ENCODE peak calls at places on chromosomes 6 and 20, in seven cellular contexts. E is ovary, O is HCT116, D is tibial nerve, U is right atrium auricular region, Q is PC-3, H is right cardiac atrium. P is an unnamed sample.

GRCh38 chr20:4555188-4555893 is 166.4 kb upstream of the PRND start:
- DNase-seq in E (no peak), O (peak; percentile 37), D (no peak), U (no peak), Q (peak; percentile 86), H (no peak), P (no peak)

GRCh38 chr6:32716396-32716795 is 24.8 kb upstream of the HLA-DQA2 start:
- DNase-seq in E (no peak), O (no peak), D (no peak), U (no peak), Q (no peak), H (no peak), P (no peak)

GRCh38 chr6:129767776-129768490 is 58.0 kb upstream of the ARHGAP18 start:
- DNase-seq in E (no peak), O (no peak), D (no peak), U (no peak), Q (no peak), H (no peak), P (no peak)

GRCh38 chr6:111918825-111919224 is 45.6 kb upstream of the FYN start:
- DNase-seq in E (no peak), O (no peak), D (no peak), U (no peak), Q (no peak), H (no peak), P (peak; percentile 25)

GRCh38 chr20:45735988-45736387 is 13.8 kb downstream of the SPINT4 start:
- DNase-seq in E (no peak), O (no peak), D (no peak), U (no peak), Q (no peak), H (no peak), P (no peak)

GRCh38 chr20:36573798-36574277 is 441 bp downstream of the TGIF2 start:
- DNase-seq in E (no peak), O (no peak), D (no peak), U (no peak), Q (no peak), H (peak; percentile 75), P (no peak)

GRCh38 chr6:95670011-95670463 is 92.7 kb downstream of the MANEA start:
- DNase-seq in E (no peak), O (no peak), D (no peak), U (no peak), Q (no peak), H (peak; percentile 39), P (no peak)

GRCh38 chr6:70651326-70651905 is 16.3 kb upstream of the SMAP1 start:
- DNase-seq in E (no peak), O (no peak), D (no peak), U (no peak), Q (peak; percentile 1), H (no peak), P (no peak)

GRCh38 chr6:157674061-157674460 is 149.0 kb upstream of the SNX9 start:
- DNase-seq in E (no peak), O (no peak), D (no peak), U (no peak), Q (no peak), H (no peak), P (no peak)

GRCh38 chr20:50146732-50147662 is 6.5 kb downstream of the PEDS1 start:
- DNase-seq in E (no peak), O (no peak), D (no peak), U (peak; percentile 77), Q (peak; percentile 89), H (peak; percentile 76), P (peak; percentile 73)

GRCh38 chr6:13927203-13927602 is 2.5 kb downstream of the RNF182 start:
- DNase-seq in E (no peak), O (no peak), D (no peak), U (no peak), Q (peak; percentile 72), H (no peak), P (no peak)

GRCh38 chr6:164104432-164104831 is 689.9 kb downstream of the QKI start:
- DNase-seq in E (no peak), O (no peak), D (no peak), U (no peak), Q (no peak), H (no peak), P (no peak)

GRCh38 chr6:137823826-137824501 is 43.1 kb upstream of the TNFAIP3 start:
- DNase-seq in E (peak; percentile 52), O (no peak), D (peak; percentile 36), U (peak; percentile 88), Q (no peak), H (peak; percentile 90), P (no peak)

GRCh38 chr6:134183844-134184243 is 131.4 kb upstream of the SLC2A12 start:
- DNase-seq in E (no peak), O (no peak), D (no peak), U (no peak), Q (no peak), H (no peak), P (no peak)

GRCh38 chr6:157380458-157380778 is 572 bp upstream of the ZDHHC14 start:
- DNase-seq in E (no peak), O (no peak), D (no peak), U (no peak), Q (no peak), H (no peak), P (no peak)

GRCh38 chr6:40950986-40951730 is 87.9 kb downstream of the UNC5CL start:
- DNase-seq in E (no peak), O (no peak), D (no peak), U (no peak), Q (peak; percentile 71), H (no peak), P (no peak)

GRCh38 chr20:41598719-41599118 is 19.5 kb downstream of the CHD6 start:
- DNase-seq in E (no peak), O (no peak), D (no peak), U (no peak), Q (no peak), H (no peak), P (no peak)
- H3K9me3 ChIP-seq in E (peaks cover 5% of the 10 kb centered on the region), O (peaks cover 15% of the 10 kb centered on the region), D (no peaks in the 10 kb centered on the region), U (peaks cover 16% of the 10 kb centered on the region), Q (peaks cover 49% of the 10 kb centered on the region), H (no peaks in the 10 kb centered on the region), P (peaks cover 19% of the 10 kb centered on the region)

GRCh38 chr20:7994809-7995208 is 24.8 kb downstream of the TMX4 start:
- DNase-seq in E (no peak), O (no peak), D (no peak), U (no peak), Q (no peak), H (no peak), P (no peak)
- H3K9me3 ChIP-seq in E (peaks cover 4% of the 10 kb centered on the region), O (no peaks in the 10 kb centered on the region), D (no peaks in the 10 kb centered on the region), U (no peaks in the 10 kb centered on the region), Q (no peaks in the 10 kb centered on the region), H (no peaks in the 10 kb centered on the region), P (no peaks in the 10 kb centered on the region)

GRCh38 chr20:51219544-51219943 is 196.6 kb upstream of the KCNG1 start:
- DNase-seq in E (no peak), O (no peak), D (no peak), U (no peak), Q (no peak), H (no peak), P (no peak)
- H3K9me3 ChIP-seq in E (peaks cover 5% of the 10 kb centered on the region), O (no peaks in the 10 kb centered on the region), D (no peaks in the 10 kb centered on the region), U (no peaks in the 10 kb centered on the region), Q (no peaks in the 10 kb centered on the region), H (peaks cover 6% of the 10 kb centered on the region), P (peaks cover 5% of the 10 kb centered on the region)

GRCh38 chr6:100461273-100461919 is 3.3 kb downstream of the SIM1 start:
- DNase-seq in E (no peak), O (no peak), D (no peak), U (no peak), Q (no peak), H (no peak), P (no peak)

GRCh38 chr6:100463685-100464161 is 998 bp downstream of the SIM1 start:
- DNase-seq in E (no peak), O (no peak), D (no peak), U (no peak), Q (no peak), H (no peak), P (no peak)

GRCh38 chr6:100462990-100463684 is 1.6 kb downstream of the SIM1 start:
- DNase-seq in E (no peak), O (no peak), D (no peak), U (no peak), Q (no peak), H (no peak), P (no peak)

GRCh38 chr6:100461920-100462295 is 2.8 kb downstream of the SIM1 start:
- DNase-seq in E (no peak), O (no peak), D (no peak), U (no peak), Q (no peak), H (no peak), P (no peak)

DNA sequence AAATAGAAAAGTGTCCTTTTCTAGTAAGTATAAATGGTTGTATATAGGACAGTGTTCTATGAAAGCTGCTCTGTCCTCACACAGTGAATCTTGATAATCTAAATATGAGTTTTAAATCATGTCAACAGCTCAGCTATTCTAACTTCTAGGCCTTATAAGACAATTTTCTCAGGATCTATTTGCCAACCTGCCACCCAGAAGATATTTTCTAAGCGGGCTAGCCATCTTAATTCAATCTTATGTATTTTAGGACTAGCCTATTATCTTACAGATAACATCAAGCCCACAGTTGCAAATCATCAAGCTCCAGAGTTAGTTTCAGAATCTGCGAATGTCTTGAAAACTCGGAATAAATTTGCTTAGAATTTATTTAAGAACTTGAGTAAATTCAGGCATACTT is 2.3 kb downstream of the SIM1 start:
- DNase-seq in E (no peak), O (no peak), D (no peak), U (no peak), Q (no peak), H (no peak), P (no peak)
- H3K9me3 ChIP-seq in E (peaks cover 4% of the 10 kb centered on the region), O (no peaks in the 10 kb centered on the region), D (no peaks in the 10 kb centered on the region), U (no peaks in the 10 kb centered on the region), Q (no peaks in the 10 kb centered on the region), H (no peaks in the 10 kb centered on the region), P (no peaks in the 10 kb centered on the region)